ENCODE peak calls at places on chromosomes 1 and 21, in ten cellular contexts. I is foreskin fibroblast, U is fibroblast of lung, R is fibroblast of pulmonary artery, Q is upper lobe of left lung, G is mucosa of descending colon, Z is hepatocyte, S is lung, M is WERI-Rb-1, B is aorta. H is an unnamed sample.
A peak's percentile ranks its signal among the peaks of the same experiment; 100 is the strongest.

GRCh38 chr1:89022167-89022959 is at the start of gene GBP3:
- DNase-seq in I (peak; percentile 44), U (peak; percentile 84), R (peak; percentile 77), Q (no peak), G (peak; percentile 29), Z (peak; percentile 44), S (no peak), M (no peak), B (no peak), H (peak; percentile 82)

GRCh38 chr1:40312238-40313205 is 4.6 kb downstream of the COL9A2 start:
- DNase-seq in I (no peak), U (no peak), R (no peak), Q (peak; percentile 92), G (peak; percentile 78), Z (no peak), S (peak; percentile 51), M (no peak), B (no peak), H (peak; percentile 25)

GRCh38 chr1:163450986-163451385 is 129.2 kb downstream of the NUF2 start:
- DNase-seq in I (no peak), U (no peak), R (no peak), Q (no peak), G (no peak), Z (no peak), S (no peak), M (no peak), B (no peak), H (no peak)

GRCh38 chr1:4657920-4658585 is 3.6 kb downstream of the AJAP1 start:
- DNase-seq in I (no peak), U (no peak), R (no peak), Q (no peak), G (no peak), Z (no peak), S (no peak), M (no peak), B (no peak), H (no peak)

GRCh38 chr1:109775408-109775807 is 11.7 kb upstream of the EPS8L3 start:
- DNase-seq in I (no peak), U (no peak), R (no peak), Q (no peak), G (no peak), Z (no peak), S (no peak), M (no peak), B (no peak), H (no peak)

GRCh38 chr1:153742411-153743142 is 14.7 kb downstream of the INTS3 start:
- DNase-seq in I (no peak), U (peak; percentile 8), R (peak; percentile 47), Q (no peak), G (no peak), Z (peak; percentile 75), S (no peak), M (no peak), B (no peak), H (no peak)

GRCh38 chr1:67771776-67772175 is 61.5 kb downstream of the GNG12 start:
- DNase-seq in I (no peak), U (no peak), R (peak; percentile 29), Q (no peak), G (no peak), Z (no peak), S (no peak), M (no peak), B (no peak), H (no peak)

GRCh38 chr1:74830736-74831135 is 97.8 kb downstream of the TYW3 start:
- DNase-seq in I (no peak), U (no peak), R (no peak), Q (no peak), G (no peak), Z (no peak), S (no peak), M (no peak), B (no peak), H (no peak)

GRCh38 chr21:24994717-24995116 is 612.6 kb downstream of the MRPL39 start:
- DNase-seq in I (no peak), U (no peak), R (no peak), Q (no peak), G (no peak), Z (no peak), S (no peak), M (no peak), B (no peak), H (no peak)

GRCh38 chr1:164604541-164604940 is 45.6 kb downstream of the PBX1 start:
- DNase-seq in I (no peak), U (peak; percentile 48), R (peak; percentile 42), Q (no peak), G (no peak), Z (no peak), S (no peak), M (no peak), B (no peak), H (no peak)

GRCh38 chr1:201358596-201358995 is 18.9 kb downstream of the TNNT2 start:
- DNase-seq in I (peak; percentile 51), U (no peak), R (peak; percentile 68), Q (no peak), G (no peak), Z (no peak), S (no peak), M (no peak), B (peak; percentile 38), H (no peak)

GRCh38 chr1:15418811-15419515 is 9.3 kb downstream of the EFHD2 start:
- DNase-seq in I (no peak), U (no peak), R (peak; percentile 25), Q (no peak), G (peak; percentile 53), Z (no peak), S (no peak), M (no peak), B (no peak), H (no peak)

GRCh38 chr1:175742790-175743459 is 470 bp downstream of the TNR start:
- DNase-seq in I (no peak), U (peak; percentile 15), R (peak; percentile 52), Q (no peak), G (peak; percentile 2), Z (peak; percentile 66), S (no peak), M (no peak), B (no peak), H (no peak)

GRCh38 chr21:36965720-36966065 is 776 bp downstream of the HLCS start:
- DNase-seq in I (no peak), U (no peak), R (no peak), Q (no peak), G (no peak), Z (no peak), S (no peak), M (no peak), B (no peak), H (no peak)

GRCh38 chr1:185463433-185463832 is 146.4 kb upstream of the IVNS1ABP start:
- DNase-seq in I (no peak), U (no peak), R (no peak), Q (no peak), G (no peak), Z (no peak), S (no peak), M (no peak), B (no peak), H (no peak)

GRCh38 chr1:65979145-65979544 is 186.4 kb downstream of the PDE4B start:
- DNase-seq in I (peak; percentile 1), U (peak; percentile 84), R (peak; percentile 82), Q (no peak), G (no peak), Z (peak; percentile 50), S (no peak), M (no peak), B (no peak), H (no peak)

GRCh38 chr1:56200446-56200845 is 378.9 kb downstream of the PLPP3 start:
- DNase-seq in I (no peak), U (no peak), R (no peak), Q (no peak), G (no peak), Z (peak; percentile 35), S (no peak), M (peak; percentile 7), B (no peak), H (no peak)

DNA sequence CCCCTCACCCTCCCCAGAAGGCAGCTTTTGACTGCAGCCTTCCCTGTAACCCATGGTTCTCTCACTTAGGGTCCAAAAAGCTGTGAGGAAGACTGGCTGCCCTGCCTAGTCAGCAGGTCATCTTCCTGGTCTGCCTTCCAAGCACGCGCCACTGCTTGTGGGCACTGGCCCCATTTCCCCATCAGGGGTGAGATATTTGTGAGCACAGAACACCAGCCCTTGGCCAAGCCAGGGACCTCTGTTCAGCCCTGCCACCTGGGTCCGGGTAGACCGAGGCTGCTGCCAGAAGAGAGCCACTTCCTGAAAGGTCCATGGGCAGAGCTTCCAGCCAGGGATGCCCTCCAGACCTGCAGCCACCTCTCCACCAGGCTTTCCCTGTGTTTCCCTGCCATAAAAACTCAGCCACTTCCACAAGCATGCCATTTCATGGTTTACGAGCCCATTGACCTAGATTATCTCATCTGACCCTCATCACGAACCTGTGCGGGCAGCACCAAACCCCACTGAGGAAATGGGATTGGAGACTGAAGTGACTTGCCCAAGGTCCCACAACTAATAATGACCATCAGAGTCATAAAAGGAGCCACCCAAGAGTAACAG is 40.5 kb downstream of the GLIS1 start:
- DNase-seq in I (no peak), U (no peak), R (no peak), Q (no peak), G (no peak), Z (no peak), S (no peak), M (no peak), B (peak; percentile 36), H (no peak)
- H3K4me3 ChIP-seq in I (no peak overlapping the region), U (no peak overlapping the region), R (no peak overlapping the region), Q (no peak overlapping the region), G (no peak overlapping the region), Z (no peak overlapping the region), S (no peak overlapping the region), M (no peak overlapping the region), B (no peak overlapping the region), H (no peak overlapping the region)

GRCh38 chr1:240619901-240620621 is 8.1 kb upstream of the GREM2 start:
- DNase-seq in I (no peak), U (no peak), R (no peak), Q (no peak), G (no peak), Z (no peak), S (no peak), M (peak; percentile 95), B (no peak), H (no peak)
- H3K4me3 ChIP-seq in I (no peak overlapping the region), U (no peak overlapping the region), R (no peak overlapping the region), Q (no peak overlapping the region), G (no peak overlapping the region), Z (no peak overlapping the region), S (no peak overlapping the region), M (peak overlapping the region; percentile 20), B (no peak overlapping the region), H (no peak overlapping the region)

DNA sequence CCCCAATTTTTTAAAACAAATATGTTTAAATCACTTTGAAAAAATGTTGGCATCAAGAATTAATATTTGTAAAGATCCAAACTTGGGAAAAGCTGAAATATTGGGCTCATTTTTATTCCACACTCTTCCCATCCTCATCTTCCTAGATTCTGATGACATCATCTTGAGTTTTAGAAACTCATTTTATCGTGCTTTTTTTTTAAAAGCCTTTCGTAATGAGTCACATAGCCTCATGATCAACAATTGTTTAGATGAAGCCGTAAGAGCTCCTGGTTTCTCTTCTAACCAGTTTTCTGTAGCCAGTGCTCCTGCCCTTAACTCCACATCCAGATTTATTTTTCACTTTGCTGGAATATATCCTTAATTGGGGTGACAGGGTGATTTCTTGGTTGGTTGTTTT is 78.6 kb downstream of the POFUT2 start:
- DNase-seq in I (peak; percentile 25), U (peak; percentile 80), R (peak; percentile 71), Q (no peak), G (no peak), Z (no peak), S (no peak), M (no peak), B (no peak), H (no peak)
- H3K4me3 ChIP-seq in I (no peak overlapping the region), U (no peak overlapping the region), R (no peak overlapping the region), Q (no peak overlapping the region), G (no peak overlapping the region), Z (no peak overlapping the region), S (no peak overlapping the region), M (no peak overlapping the region), B (no peak overlapping the region), H (no peak overlapping the region)

GRCh38 chr1:101241485-101242225 is 4.8 kb downstream of the S1PR1 start:
- DNase-seq in I (no peak), U (no peak), R (no peak), Q (no peak), G (no peak), Z (no peak), S (no peak), M (no peak), B (no peak), H (no peak)
- H3K4me3 ChIP-seq in I (no peak overlapping the region), U (no peak overlapping the region), R (no peak overlapping the region), Q (no peak overlapping the region), G (no peak overlapping the region), Z (no peak overlapping the region), S (no peak overlapping the region), M (no peak overlapping the region), B (no peak overlapping the region), H (no peak overlapping the region)